ENCODE peak calls at places on chromosomes 1 and 21, in seven cellular contexts. B is hypothalamus; P is HFFc6; O is naive thymus-derived CD4-positive, alpha-beta T cell; K is glomerular endothelial cell; Z is NCI-H1105; A is fibroblast of pulmonary artery. F is an unnamed sample.

GRCh38 chr1:150563340-150564038 is 14.3 kb downstream of the ADAMTSL4 start:
- DNase-seq in A (peak), P (no peak), Z (no peak), B (no peak), K (no peak), O (peak), F (no peak)

GRCh38 chr1:156826596-156826995 is 9.9 kb upstream of the SH2D2A start:
- DNase-seq in A (peak), O (no peak), B (no peak), P (no peak), Z (no peak), K (no peak), F (no peak)

GRCh38 chr1:117584181-117584580 is 21.7 kb upstream of the TENT5C start:
- DNase-seq in O (no peak), K (no peak), A (no peak), P (no peak), B (no peak), Z (no peak), F (no peak)

GRCh38 chr1:182248721-182249120 is 142.9 kb downstream of the GLUL start:
- DNase-seq in A (no peak), P (no peak), Z (no peak), O (no peak), K (no peak), B (no peak), F (no peak)

GRCh38 chr1:87834941-87835340 is 506.3 kb downstream of the LMO4 start:
- DNase-seq in Z (no peak), O (no peak), A (no peak), B (no peak), P (no peak), K (no peak), F (no peak)

GRCh38 chr1:182340233-182341058 is 51.1 kb downstream of the GLUL start:
- DNase-seq in O (no peak), P (peak), A (no peak), K (no peak), B (no peak), Z (no peak), F (no peak)

GRCh38 chr1:228960705-228961104 is 225.4 kb downstream of the RHOU start:
- DNase-seq in P (no peak), A (no peak), Z (no peak), K (no peak), O (no peak), B (no peak), F (no peak)

GRCh38 chr1:179296356-179296755 is 2.8 kb downstream of the SOAT1 start:
- DNase-seq in O (no peak), P (no peak), Z (no peak), B (no peak), K (no peak), A (no peak), F (no peak)

GRCh38 chr1:64595871-64596515 is 126.1 kb downstream of the CACHD1 start:
- DNase-seq in K (no peak), P (no peak), A (no peak), O (no peak), B (no peak), Z (no peak), F (no peak)

GRCh38 chr1:16438516-16438915 is 1.3 kb upstream of the SPATA21 start:
- DNase-seq in B (no peak), Z (no peak), K (no peak), O (no peak), P (no peak), A (no peak), F (no peak)

GRCh38 chr1:148307583-148308185 is 155.6 kb upstream of the NBPF11 start:
- DNase-seq in A (no peak), K (no peak), O (no peak), P (no peak), Z (no peak), B (peak), F (peak)

GRCh38 chr21:18529253-18529652 is 125.7 kb upstream of the TMPRSS15 start:
- DNase-seq in B (no peak), A (peak), K (peak), O (no peak), P (no peak), Z (peak), F (no peak)

GRCh38 chr1:16171314-16172223 is 15.7 kb upstream of the EPHA2 start:
- DNase-seq in P (no peak), B (no peak), Z (no peak), O (no peak), A (no peak), K (no peak), F (no peak)

GRCh38 chr1:228045405-228045804 is 37.1 kb upstream of the ARF1 start:
- DNase-seq in B (no peak), O (no peak), P (no peak), Z (no peak), A (no peak), K (no peak), F (no peak)

GRCh38 chr1:232999960-233000625 is 49.7 kb downstream of the NTPCR start:
- DNase-seq in B (no peak), O (no peak), A (no peak), P (no peak), K (no peak), Z (no peak), F (no peak)

GRCh38 chr21:44000360-44000759 is 11.7 kb upstream of the TRAPPC10 start:
- DNase-seq in B (peak), Z (no peak), K (no peak), O (no peak), A (no peak), P (no peak), F (no peak)

GRCh38 chr1:152860129-152860528 is 333 bp downstream of the LCE7A start:
- DNase-seq in P (no peak), K (no peak), Z (no peak), O (no peak), A (no peak), B (no peak), F (no peak)

GRCh38 chr1:79811173-79811572 is 804.6 kb upstream of the ADGRL4 start:
- DNase-seq in Z (no peak), O (no peak), K (peak), P (peak), B (no peak), A (peak), F (no peak)

GRCh38 chr1:182170941-182171461 is 109.5 kb upstream of the ZNF648 start:
- DNase-seq in O (no peak), A (no peak), P (no peak), Z (no peak), B (no peak), K (no peak), F (peak)

GRCh38 chr1:28509705-28510349 is 4.0 kb downstream of the RCC1 start:
- DNase-seq in O (no peak), A (no peak), K (no peak), Z (no peak), B (no peak), P (peak), F (peak)

GRCh38 chr21:34255073-34255472 is 108.7 kb upstream of the KCNE2 start:
- DNase-seq in Z (no peak), B (no peak), K (no peak), O (no peak), P (no peak), A (no peak), F (no peak)

GRCh38 chr1:66929999-66930822 is 5.4 kb downstream of the MIER1 start:
- DNase-seq in K (no peak), A (peak), Z (peak), B (peak), P (peak), O (peak), F (peak)

GRCh38 chr1:197924516-197925123 is 7.4 kb downstream of the LHX9 start:
- DNase-seq in P (peak), Z (no peak), B (no peak), O (peak), A (peak), K (no peak), F (peak)

GRCh38 chr21:44854391-44854663 is 19.2 kb downstream of the PTTG1IP start:
- DNase-seq in Z (no peak), K (no peak), O (peak), P (no peak), B (no peak), A (no peak), F (no peak)

GRCh38 chr1:203274603-203275381 is 30.5 kb upstream of the BTG2 start:
- DNase-seq in O (no peak), Z (no peak), B (peak), P (no peak), A (no peak), K (no peak), F (no peak)

GRCh38 chr21:26142363-26142762 is 28.2 kb downstream of the APP start:
- DNase-seq in P (no peak), K (no peak), Z (no peak), O (no peak), A (no peak), B (no peak), F (no peak)

GRCh38 chr1:224851210-224851849 is 78.1 kb upstream of the DNAH14 start:
- DNase-seq in K (peak), A (peak), O (peak), Z (peak), B (peak), P (peak), F (peak)

GRCh38 chr1:93313026-93313425 is 32.7 kb upstream of the DR1 start:
- DNase-seq in A (no peak), P (no peak), Z (no peak), B (no peak), K (no peak), O (no peak), F (no peak)

GRCh38 chr1:90919190-90919719 is 102.6 kb downstream of the ZNF644 start:
- DNase-seq in Z (no peak), O (peak), A (no peak), K (no peak), B (no peak), P (no peak), F (no peak)

GRCh38 chr1:1020415-1021009 is 592 bp downstream of the AGRN start:
- DNase-seq in A (no peak), B (no peak), Z (peak), K (no peak), O (no peak), P (no peak), F (no peak)

GRCh38 chr1:117607471-117607870 is 1.6 kb downstream of the TENT5C start:
- DNase-seq in B (no peak), O (peak), P (no peak), K (no peak), A (no peak), Z (no peak), F (peak)

GRCh38 chr1:184300446-184300845 is 86.4 kb upstream of the C1orf21 start:
- DNase-seq in A (no peak), O (no peak), P (peak), Z (no peak), K (no peak), B (no peak), F (no peak)

GRCh38 chr1:155940531-155940992 is 876 bp upstream of the RXFP4 start:
- DNase-seq in K (peak), Z (no peak), A (peak), P (peak), B (no peak), O (no peak), F (peak)

GRCh38 chr1:38120552-38121230 is 74.1 kb upstream of the POU3F1 start:
- DNase-seq in Z (no peak), B (no peak), O (no peak), K (no peak), P (no peak), A (no peak), F (no peak)

GRCh38 chr1:234878288-234878687 is 250.3 kb downstream of the TOMM20 start:
- DNase-seq in A (no peak), P (no peak), Z (no peak), K (no peak), B (no peak), O (no peak), F (no peak)

GRCh38 chr1:168368131-168368530 is 87.5 kb downstream of the TBX19 start:
- DNase-seq in P (no peak), K (no peak), A (no peak), O (no peak), Z (no peak), B (no peak), F (no peak)

GRCh38 chr1:19762175-19762779 is 37.4 kb downstream of the TMCO4 start:
- DNase-seq in K (no peak), Z (peak), B (no peak), A (peak), P (no peak), O (no peak), F (peak)

GRCh38 chr1:236321101-236321500 is 39.3 kb upstream of the ERO1B start:
- DNase-seq in B (no peak), O (no peak), A (no peak), K (no peak), Z (no peak), P (no peak), F (no peak)

GRCh38 chr21:37455504-37455911 is 88.9 kb downstream of the DYRK1A start:
- DNase-seq in Z (no peak), K (no peak), O (no peak), A (peak), P (no peak), B (no peak), F (peak)

F was measured in KBM-7.